ENCODE peak calls at places on chromosome 15, in six cellular contexts. H is HepG2, G is WTC11, M is GM12878, B is GM23338, P is K562. Q is an unnamed sample.

GRCh38 chr15:79380755-79381499 is 51.2 kb upstream of the MINAR1 start:
- DNase-seq in H (peak; percentile 63), G (peak; percentile 85), M (peak; percentile 15), B (peak; percentile 87), P (peak; percentile 66), Q (peak; percentile 44)

GRCh38 chr15:56367156-56367555 is 1.9 kb downstream of the TEX9 start:
- DNase-seq in H (no peak), G (no peak), M (no peak), B (no peak), P (no peak), Q (no peak)

GRCh38 chr15:69082041-69082502 is 67.6 kb downstream of the NOX5 start:
- DNase-seq in H (no peak), G (no peak), M (no peak), B (no peak), P (no peak), Q (no peak)

GRCh38 chr15:51198701-51199253 is 104.1 kb upstream of the TNFAIP8L3 start:
- DNase-seq in H (no peak), G (no peak), M (no peak), B (no peak), P (no peak), Q (no peak)

GRCh38 chr15:100727291-100727851 is 125.0 kb downstream of the ASB7 start:
- DNase-seq in H (no peak), G (no peak), M (no peak), B (peak; percentile 8), P (no peak), Q (peak; percentile 38)

GRCh38 chr15:97259943-97260342 is 700.6 kb upstream of the ARRDC4 start:
- DNase-seq in H (no peak), G (no peak), M (no peak), B (peak; percentile 29), P (no peak), Q (no peak)

GRCh38 chr15:51016615-51017014 is 78.1 kb downstream of the TNFAIP8L3 start:
- DNase-seq in H (no peak), G (no peak), M (no peak), B (no peak), P (no peak), Q (no peak)

GRCh38 chr15:55694652-55695150 is 48.3 kb downstream of the PRTG start:
- DNase-seq in H (no peak), G (no peak), M (peak; percentile 48), B (peak; percentile 67), P (no peak), Q (no peak)

GRCh38 chr15:68383161-68384074 is 48.5 kb downstream of the ITGA11 start:
- DNase-seq in H (peak; percentile 39), G (peak; percentile 11), M (no peak), B (peak; percentile 77), P (peak; percentile 74), Q (peak; percentile 55)

GRCh38 chr15:41105348-41106334 is 10.4 kb downstream of the INO80 start:
- DNase-seq in H (no peak), G (no peak), M (no peak), B (no peak), P (no peak), Q (no peak)

GRCh38 chr15:100114526-100114925 is 227.2 kb downstream of the ADAMTS17 start:
- DNase-seq in H (no peak), G (no peak), M (no peak), B (peak; percentile 27), P (no peak), Q (no peak)

GRCh38 chr15:71093089-71094024 is 21.9 kb upstream of the THSD4 start:
- DNase-seq in H (no peak), G (no peak), M (no peak), B (no peak), P (no peak), Q (no peak)

GRCh38 chr15:80695099-80695910 is at the start of gene ABHD17C:
- DNase-seq in H (peak; percentile 9), G (peak; percentile 58), M (no peak), B (peak; percentile 68), P (peak; percentile 87), Q (peak; percentile 81)

GRCh38 chr15:82798104-82798503 is 7.8 kb downstream of the FSD2 start:
- DNase-seq in H (no peak), G (no peak), M (no peak), B (no peak), P (no peak), Q (no peak)

GRCh38 chr15:39301589-39301999 is 279.3 kb upstream of the THBS1 start:
- DNase-seq in H (no peak), G (no peak), M (no peak), B (no peak), P (no peak), Q (no peak)

GRCh38 chr15:82108489-82109078 is 62.8 kb upstream of the MEX3B start:
- DNase-seq in H (peak; percentile 23), G (peak; percentile 92), M (no peak), B (peak; percentile 74), P (peak; percentile 88), Q (peak; percentile 99)

GRCh38 chr15:82132742-82133141 is 86.9 kb upstream of the MEX3B start:
- DNase-seq in H (no peak), G (no peak), M (no peak), B (no peak), P (no peak), Q (no peak)

GRCh38 chr15:85314139-85314538 is 66.3 kb upstream of the AKAP13 start:
- DNase-seq in H (no peak), G (no peak), M (no peak), B (no peak), P (no peak), Q (peak; percentile 19)

GRCh38 chr15:84955089-84955848 is 26.4 kb upstream of the PDE8A start:
- DNase-seq in H (peak; percentile 71), G (peak; percentile 70), M (no peak), B (peak; percentile 83), P (peak; percentile 65), Q (no peak)

GRCh38 chr15:92733934-92734521 is 78.5 kb upstream of the FAM174B start:
- DNase-seq in H (no peak), G (peak; percentile 33), M (no peak), B (peak; percentile 74), P (peak; percentile 25), Q (no peak)

GRCh38 chr15:77126927-77127326 is 56.0 kb upstream of the TSPAN3 start:
- DNase-seq in H (no peak), G (no peak), M (no peak), B (no peak), P (no peak), Q (no peak)

GRCh38 chr15:101054991-101055390 is 135.8 kb downstream of the LRRK1 start:
- DNase-seq in H (no peak), G (no peak), M (no peak), B (no peak), P (no peak), Q (no peak)

GRCh38 chr15:48244923-48245322 is 38.8 kb downstream of the SLC12A1 start:
- DNase-seq in H (no peak), G (no peak), M (no peak), B (no peak), P (no peak), Q (no peak)

GRCh38 chr15:48253186-48253585 is 47.1 kb downstream of the SLC12A1 start:
- DNase-seq in H (no peak), G (no peak), M (no peak), B (no peak), P (no peak), Q (no peak)

DNA sequence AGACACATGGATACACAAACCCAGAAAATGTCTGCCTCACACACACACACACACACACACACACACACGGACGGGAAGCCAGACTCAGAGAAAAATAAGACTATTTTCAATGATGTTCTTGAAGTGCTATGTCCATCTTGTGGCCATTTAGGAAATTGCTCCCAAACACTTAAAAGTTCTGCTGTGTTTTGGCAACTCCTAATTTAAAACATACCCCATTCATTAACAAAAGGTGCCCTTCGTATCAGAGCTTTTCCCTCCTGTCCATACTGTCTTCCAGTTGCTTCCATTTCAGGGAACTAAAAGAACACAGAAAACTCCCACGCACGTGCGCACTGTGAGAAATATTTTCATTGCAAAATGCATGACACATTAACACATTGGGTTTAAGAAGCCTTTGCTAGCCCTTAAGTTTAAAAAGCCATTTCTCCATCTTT is 44.6 kb downstream of the SLC12A1 start:
- DNase-seq in H (peak; percentile 25), G (peak; percentile 28), M (peak; percentile 17), B (peak; percentile 85), P (peak; percentile 22), Q (peak; percentile 5)
- TF ChIP-seq CREB1 in H (no peak), G (no peak), M (no peak), B (no peak), P (no peak), Q (no peak)

GRCh38 chr15:44882499-44882968 is 74.0 kb upstream of the TERB2 start:
- DNase-seq in H (no peak), G (no peak), M (peak; percentile 92), B (no peak), P (no peak), Q (no peak)
- TF ChIP-seq CREB1 in H (no peak), G (no peak), M (peak; percentile 65), B (no peak), P (no peak), Q (no peak)

DNA sequence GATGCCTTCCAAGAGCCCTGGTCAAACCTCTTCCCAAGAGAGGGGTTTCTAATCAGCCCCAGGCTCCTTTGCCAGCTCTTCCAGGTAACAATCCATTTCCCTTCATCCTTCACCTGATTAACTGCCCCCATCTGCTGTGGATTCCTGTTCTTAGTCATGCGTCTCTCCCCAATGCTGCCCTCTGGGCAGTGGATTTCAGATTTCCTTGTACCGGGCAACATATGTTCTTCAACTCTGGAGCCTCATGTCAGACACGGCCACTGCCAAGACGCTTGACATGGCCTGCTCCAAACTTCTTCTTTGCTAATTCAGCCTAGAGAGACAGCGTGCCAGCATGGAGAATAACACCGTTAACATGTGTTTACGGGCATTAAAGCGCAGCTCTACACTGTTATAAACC is 1035.2 kb upstream of the NR2F2 start:
- DNase-seq in H (no peak), G (no peak), M (no peak), B (no peak), P (no peak), Q (no peak)
- TF ChIP-seq CREB1 in H (no peak), G (no peak), M (no peak), B (no peak), P (no peak), Q (no peak)

GRCh38 chr15:87743557-87743956 is 513.0 kb downstream of the NTRK3 start:
- DNase-seq in H (no peak), G (no peak), M (no peak), B (no peak), P (no peak), Q (no peak)
- TF ChIP-seq CREB1 in H (no peak), G (no peak), M (no peak), B (no peak), P (no peak), Q (no peak)

GRCh38 chr15:73959012-73959581 is 32.8 kb downstream of the LOXL1 start:
- DNase-seq in H (no peak), G (no peak), M (no peak), B (no peak), P (no peak), Q (no peak)
- TF ChIP-seq CREB1 in H (no peak), G (no peak), M (no peak), B (no peak), P (no peak), Q (no peak)

DNA sequence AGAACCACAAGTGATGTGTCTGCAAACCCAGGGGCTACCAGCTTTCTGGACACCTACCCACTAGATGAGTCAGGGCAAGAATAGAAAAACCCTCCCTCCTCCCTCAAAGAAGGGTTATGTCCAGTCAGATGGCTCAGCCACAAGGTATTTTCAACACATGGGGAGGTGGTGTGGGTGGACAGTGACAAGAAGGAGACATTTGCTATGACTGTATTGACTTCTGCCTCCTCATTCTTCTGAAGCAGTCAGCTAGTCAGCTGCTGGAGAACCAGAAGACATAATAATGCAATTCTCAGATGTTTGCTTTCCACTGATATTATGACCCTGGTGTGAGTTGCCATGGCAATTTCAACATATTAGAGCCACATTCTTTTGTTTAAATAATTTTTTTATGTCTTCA is 66.7 kb upstream of the GOLGA8B start:
- DNase-seq in H (no peak), G (no peak), M (no peak), B (no peak), P (peak; percentile 29), Q (no peak)
- TF ChIP-seq CREB1 in H (no peak), G (no peak), M (no peak), B (no peak), P (no peak), Q (no peak)

Q was measured in H1.